ENCODE peak calls at places on chromosomes 11 and 22, in four cellular contexts. One of them, this sample, is unnamed.

GRCh38 chr11:57444362-57445074 is 15.8 kb upstream of the RTN4RL2 start:
- DNase-seq in HCT116: no peak
- DNase-seq in GM23248: peak; percentile 79
- DNase-seq in IMR-90: no peak
- DNase-seq in this sample: no peak

GRCh38 chr11:10809373-10810199 is 860 bp upstream of the EIF4G2 start:
- DNase-seq in HCT116: peak; percentile 19
- DNase-seq in GM23248: peak; percentile 86
- DNase-seq in IMR-90: peak; percentile 80
- DNase-seq in this sample: peak; percentile 67

GRCh38 chr11:6249822-6250555 is 9.6 kb upstream of the CCKBR start:
- DNase-seq in HCT116: peak; percentile 18
- DNase-seq in GM23248: peak; percentile 92
- DNase-seq in IMR-90: peak; percentile 85
- DNase-seq in this sample: no peak

GRCh38 chr11:11641581-11641980 is 19.8 kb upstream of the GALNT18 start:
- DNase-seq in HCT116: no peak
- DNase-seq in GM23248: no peak
- DNase-seq in IMR-90: no peak
- DNase-seq in this sample: no peak

GRCh38 chr11:73239571-73240189 is 21.6 kb downstream of the P2RY2 start:
- DNase-seq in HCT116: no peak
- DNase-seq in GM23248: no peak
- DNase-seq in IMR-90: no peak
- DNase-seq in this sample: no peak

GRCh38 chr11:81687057-81687456 is 1046.6 kb downstream of the FAM181B start:
- DNase-seq in HCT116: no peak
- DNase-seq in GM23248: no peak
- DNase-seq in IMR-90: no peak
- DNase-seq in this sample: no peak

GRCh38 chr11:104408630-104409029 is 244.7 kb upstream of the PDGFD start:
- DNase-seq in HCT116: no peak
- DNase-seq in GM23248: no peak
- DNase-seq in IMR-90: no peak
- DNase-seq in this sample: no peak

GRCh38 chr11:59201376-59201775 is 11.4 kb downstream of the MPEG1 start:
- DNase-seq in HCT116: no peak
- DNase-seq in GM23248: no peak
- DNase-seq in IMR-90: no peak
- DNase-seq in this sample: peak; percentile 60

GRCh38 chr22:22616636-22617035 is 27.8 kb upstream of the GGTLC2 start:
- DNase-seq in HCT116: no peak
- DNase-seq in GM23248: no peak
- DNase-seq in IMR-90: no peak
- DNase-seq in this sample: no peak

GRCh38 chr11:65434667-65435179 is 12.1 kb downstream of the NEAT1 start:
- DNase-seq in HCT116: no peak
- DNase-seq in GM23248: peak; percentile 49
- DNase-seq in IMR-90: peak; percentile 38
- DNase-seq in this sample: peak; percentile 39

GRCh38 chr11:134532176-134532920 is 120.3 kb upstream of the B3GAT1 start:
- DNase-seq in HCT116: no peak
- DNase-seq in GM23248: no peak
- DNase-seq in IMR-90: no peak
- DNase-seq in this sample: no peak

GRCh38 chr11:65530157-65530496 is 5.2 kb downstream of the SCYL1 start:
- DNase-seq in HCT116: no peak
- DNase-seq in GM23248: peak; percentile 23
- DNase-seq in IMR-90: no peak
- DNase-seq in this sample: peak; percentile 62

GRCh38 chr22:32042924-32043323 is at the start of gene SLC5A1:
- DNase-seq in HCT116: no peak
- DNase-seq in GM23248: no peak
- DNase-seq in IMR-90: no peak
- DNase-seq in this sample: no peak

GRCh38 chr22:31972180-31972579 is 27.8 kb downstream of the YWHAH start:
- DNase-seq in HCT116: no peak
- DNase-seq in GM23248: no peak
- DNase-seq in IMR-90: no peak
- DNase-seq in this sample: no peak

GRCh38 chr11:85575388-85575787 is 51.8 kb downstream of the DLG2 start:
- DNase-seq in HCT116: no peak
- DNase-seq in GM23248: no peak
- DNase-seq in IMR-90: no peak
- DNase-seq in this sample: no peak

GRCh38 chr11:120608760-120609211 is 97.2 kb downstream of the GRIK4 start:
- DNase-seq in HCT116: no peak
- DNase-seq in GM23248: peak; percentile 43
- DNase-seq in IMR-90: no peak
- DNase-seq in this sample: no peak

GRCh38 chr11:46363031-46363407 is 15.8 kb downstream of the DGKZ start:
- DNase-seq in HCT116: no peak
- DNase-seq in GM23248: peak; percentile 73
- DNase-seq in IMR-90: peak; percentile 67
- DNase-seq in this sample: no peak

GRCh38 chr11:14645985-14646900 is 2.6 kb downstream of the PDE3B start:
- DNase-seq in HCT116: no peak
- DNase-seq in GM23248: no peak
- DNase-seq in IMR-90: no peak
- DNase-seq in this sample: no peak

GRCh38 chr22:37551981-37552380 is 8.3 kb upstream of the CDC42EP1 start:
- DNase-seq in HCT116: no peak
- DNase-seq in GM23248: no peak
- DNase-seq in IMR-90: no peak
- DNase-seq in this sample: no peak

GRCh38 chr11:64150481-64151239 is 15.3 kb downstream of the MACROD1 start:
- DNase-seq in HCT116: no peak
- DNase-seq in GM23248: no peak
- DNase-seq in IMR-90: no peak
- DNase-seq in this sample: no peak

GRCh38 chr11:87405843-87406242 is 368.1 kb downstream of the TMEM135 start:
- DNase-seq in HCT116: no peak
- DNase-seq in GM23248: peak; percentile 67
- DNase-seq in IMR-90: no peak
- DNase-seq in this sample: no peak

GRCh38 chr22:31286360-31287255 is 5.7 kb downstream of the PIK3IP1 start:
- DNase-seq in HCT116: no peak
- DNase-seq in GM23248: no peak
- DNase-seq in IMR-90: no peak
- DNase-seq in this sample: no peak

GRCh38 chr22:46528121-46528610 is 9.3 kb downstream of the CELSR1 start:
- DNase-seq in HCT116: peak; percentile 69
- DNase-seq in GM23248: no peak
- DNase-seq in IMR-90: peak; percentile 64
- DNase-seq in this sample: no peak

GRCh38 chr11:2074266-2074825 is 64.8 kb downstream of the IGF2 start:
- DNase-seq in HCT116: no peak
- DNase-seq in GM23248: peak; percentile 8
- DNase-seq in IMR-90: no peak
- DNase-seq in this sample: peak; percentile 75

GRCh38 chr22:18971321-18971751 is 35.2 kb upstream of the PRODH start:
- DNase-seq in HCT116: no peak
- DNase-seq in GM23248: no peak
- DNase-seq in IMR-90: no peak
- DNase-seq in this sample: no peak

GRCh38 chr11:72369786-72370185 is 64.5 kb downstream of the CLPB start:
- DNase-seq in HCT116: no peak
- DNase-seq in GM23248: no peak
- DNase-seq in IMR-90: no peak
- DNase-seq in this sample: no peak

GRCh38 chr11:44851496-44851895 is 99.2 kb downstream of the TP53I11 start:
- DNase-seq in HCT116: no peak
- DNase-seq in GM23248: no peak
- DNase-seq in IMR-90: no peak
- DNase-seq in this sample: no peak

GRCh38 chr11:63719987-63720386 is 38.7 kb downstream of the RTN3 start:
- DNase-seq in HCT116: no peak
- DNase-seq in GM23248: peak; percentile 14
- DNase-seq in IMR-90: peak; percentile 63
- DNase-seq in this sample: no peak

GRCh38 chr22:49458708-49459099 is 369.0 kb downstream of the BRD1 start:
- DNase-seq in HCT116: no peak
- DNase-seq in GM23248: no peak
- DNase-seq in IMR-90: no peak
- DNase-seq in this sample: no peak

GRCh38 chr11:61967924-61968757 is 707 bp upstream of the FTH1 start:
- DNase-seq in HCT116: no peak
- DNase-seq in GM23248: peak; percentile 64
- DNase-seq in IMR-90: no peak
- DNase-seq in this sample: peak; percentile 79

GRCh38 chr11:772429-773390 is 4.6 kb downstream of the GATD1 start:
- DNase-seq in HCT116: no peak
- DNase-seq in GM23248: no peak
- DNase-seq in IMR-90: no peak
- DNase-seq in this sample: no peak

GRCh38 chr11:6608726-6609501 is 3.1 kb downstream of the TAF10 start:
- DNase-seq in HCT116: no peak
- DNase-seq in GM23248: no peak
- DNase-seq in IMR-90: no peak
- DNase-seq in this sample: no peak

GRCh38 chr11:112157274-112157766 is 6.6 kb downstream of the IL18 start:
- DNase-seq in HCT116: peak; percentile 98
- DNase-seq in GM23248: peak; percentile 99
- DNase-seq in IMR-90: peak; percentile 100
- DNase-seq in this sample: no peak

GRCh38 chr11:118569670-118570069 is 2.5 kb upstream of the ARCN1 start:
- DNase-seq in HCT116: no peak
- DNase-seq in GM23248: no peak
- DNase-seq in IMR-90: no peak
- DNase-seq in this sample: no peak

GRCh38 chr22:24736526-24737050 is 37.9 kb downstream of the PIWIL3 start:
- DNase-seq in HCT116: no peak
- DNase-seq in GM23248: no peak
- DNase-seq in IMR-90: no peak
- DNase-seq in this sample: no peak

GRCh38 chr22:22787151-22787550 is 100.5 kb upstream of the IGLL5 start:
- DNase-seq in HCT116: no peak
- DNase-seq in GM23248: no peak
- DNase-seq in IMR-90: no peak
- DNase-seq in this sample: no peak

GRCh38 chr11:68661014-68661413 is 23.3 kb upstream of the GAL start:
- DNase-seq in HCT116: no peak
- DNase-seq in GM23248: no peak
- DNase-seq in IMR-90: no peak
- DNase-seq in this sample: no peak
- H3K27me3 ChIP-seq in HCT116: no peaks in the 10 kb centered on the region
- H3K27me3 ChIP-seq in GM23248: peaks cover 31% of the 10 kb centered on the region
- H3K27me3 ChIP-seq in IMR-90: peaks cover 38% of the 10 kb centered on the region
- H3K27me3 ChIP-seq in this sample: no peaks in the 10 kb centered on the region

DNA sequence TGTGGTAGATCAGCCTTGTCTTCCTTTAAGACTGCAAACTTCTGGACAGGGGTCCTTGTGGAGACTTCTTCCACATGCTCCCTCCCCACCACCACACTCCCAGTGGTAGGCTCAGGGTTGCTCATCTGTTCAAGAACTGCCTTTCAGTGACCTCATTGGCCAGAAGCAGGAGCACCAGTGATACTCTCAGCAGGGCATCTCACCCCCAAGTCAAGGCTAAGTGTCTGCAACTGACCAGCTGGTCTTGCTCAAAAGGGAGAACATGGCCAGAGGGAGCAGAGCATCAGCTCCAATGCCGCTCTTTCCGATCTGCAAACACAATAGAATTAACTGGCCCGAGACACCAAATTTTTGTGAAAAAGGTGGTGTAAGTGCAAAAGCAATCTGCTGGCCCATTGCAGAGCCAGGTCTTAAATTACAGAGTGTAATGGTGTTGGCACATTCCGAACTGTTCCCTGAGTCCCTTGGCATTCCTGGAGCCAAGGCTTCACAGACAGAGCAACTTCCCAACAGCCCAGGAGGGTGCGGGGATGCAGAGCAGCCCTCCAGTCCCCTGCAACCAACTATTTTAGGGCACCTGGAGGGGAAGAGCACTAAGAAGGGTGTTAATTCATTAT is 97.0 kb downstream of the PKNOX2 start:
- DNase-seq in HCT116: no peak
- DNase-seq in GM23248: no peak
- DNase-seq in IMR-90: no peak
- DNase-seq in this sample: no peak
- H3K4me1 ChIP-seq in HCT116: no peaks in the 10 kb centered on the region
- H3K4me1 ChIP-seq in GM23248: peaks cover 20% of the 10 kb centered on the region
- H3K4me1 ChIP-seq in IMR-90: peaks cover 32% of the 10 kb centered on the region
- H3K4me1 ChIP-seq in this sample: peaks cover 26% of the 10 kb centered on the region

GRCh38 chr11:128587415-128587814 is at the start of gene ETS1:
- DNase-seq in HCT116: no peak
- DNase-seq in GM23248: no peak
- DNase-seq in IMR-90: no peak
- DNase-seq in this sample: no peak
- H3K9ac ChIP-seq in HCT116: no peak within 1 kb of the TSS
- H3K9ac ChIP-seq in GM23248: no peak within 1 kb of the TSS
- H3K9ac ChIP-seq in IMR-90: no peak within 1 kb of the TSS
- H3K9ac ChIP-seq in this sample: no peak within 1 kb of the TSS

DNA sequence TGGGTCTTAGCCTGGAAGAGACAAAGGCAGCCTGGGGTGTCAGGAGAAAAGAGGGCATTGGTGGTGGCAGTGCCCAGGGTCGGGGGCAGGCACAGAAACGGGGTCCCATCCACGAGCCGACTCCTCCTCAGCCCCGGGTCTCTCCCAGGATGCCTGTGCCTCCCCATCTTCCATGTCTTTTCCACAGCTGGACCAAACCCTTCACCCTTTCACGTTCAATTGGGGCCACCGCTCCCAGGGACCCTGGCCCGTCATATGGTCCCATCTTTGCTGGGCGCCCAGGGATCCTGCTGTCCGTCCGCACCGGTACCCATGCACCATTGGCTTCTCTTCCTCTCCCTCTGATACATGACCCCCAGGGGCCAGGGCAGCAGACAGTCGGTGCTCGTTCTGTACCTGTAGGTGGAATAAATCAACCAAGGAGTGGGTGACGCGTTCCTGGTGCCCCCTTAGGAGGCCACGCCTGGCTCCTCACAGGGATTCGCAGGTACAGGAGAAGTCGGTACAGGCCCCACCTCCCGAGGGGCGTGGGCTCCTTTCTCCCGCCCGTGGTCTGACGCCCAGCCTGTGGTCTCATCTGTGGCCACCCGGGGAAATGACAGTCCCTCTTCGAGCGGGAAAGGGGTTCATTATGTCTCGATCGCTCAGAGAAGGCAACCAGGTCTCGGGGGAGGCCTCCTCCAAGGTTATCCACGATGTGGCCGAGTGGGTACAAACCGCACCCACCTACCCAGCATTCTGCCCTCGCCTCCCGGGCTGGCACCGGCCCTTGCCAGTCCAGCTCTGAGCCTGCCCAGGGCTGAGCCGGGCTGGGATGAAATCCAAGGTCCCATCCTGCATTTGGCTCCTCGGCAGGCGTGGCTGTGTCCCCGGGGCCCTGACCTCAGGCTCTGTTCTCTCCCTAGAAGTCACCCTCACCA is 1493.6 kb downstream of the BRD1 start:
- DNase-seq in HCT116: no peak
- DNase-seq in GM23248: no peak
- DNase-seq in IMR-90: no peak
- DNase-seq in this sample: no peak
- H3K27me3 ChIP-seq in HCT116: no peaks in the 10 kb centered on the region
- H3K27me3 ChIP-seq in GM23248: no peaks in the 10 kb centered on the region
- H3K27me3 ChIP-seq in IMR-90: no peaks in the 10 kb centered on the region
- H3K27me3 ChIP-seq in this sample: no peaks in the 10 kb centered on the region

GRCh38 chr11:84014539-84014938 is 728.4 kb upstream of the CCDC90B start:
- DNase-seq in HCT116: no peak
- DNase-seq in GM23248: no peak
- DNase-seq in IMR-90: no peak
- DNase-seq in this sample: no peak

GRCh38 chr11:84012171-84012826 is 726.1 kb upstream of the CCDC90B start:
- DNase-seq in HCT116: no peak
- DNase-seq in GM23248: no peak
- DNase-seq in IMR-90: no peak
- DNase-seq in this sample: no peak
- H3K4me1 ChIP-seq in HCT116: no peaks in the 10 kb centered on the region
- H3K4me1 ChIP-seq in GM23248: no peaks in the 10 kb centered on the region
- H3K4me1 ChIP-seq in IMR-90: no peaks in the 10 kb centered on the region
- H3K4me1 ChIP-seq in this sample: no peaks in the 10 kb centered on the region